ENCODE peak calls at places on chromosomes 16 and 17, in four cellular contexts. P is GM06990, R is tibial artery, A is NCI-H69. Q is an unnamed sample.

GRCh38 chr16:71882505-71883192 is 1.3 kb downstream of the ZNF821 start:
- DNase-seq in P (peak), R (peak), A (peak), Q (peak)

GRCh38 chr16:52549011-52549692 is 2.2 kb upstream of the TOX3 start:
- DNase-seq in P (no peak), R (no peak), A (peak), Q (no peak)

GRCh38 chr16:56547949-56548567 is 16.8 kb upstream of the MT4 start:
- DNase-seq in P (no peak), R (no peak), A (no peak), Q (no peak)

GRCh38 chr16:88967800-88968588 is 9.0 kb downstream of the CBFA2T3 start:
- DNase-seq in P (peak), R (no peak), A (no peak), Q (no peak)

GRCh38 chr17:64081802-64082799 is 47.8 kb downstream of the ERN1 start:
- DNase-seq in P (peak), R (no peak), A (peak), Q (peak)

GRCh38 chr16:12716658-12717057 is 87.0 kb downstream of the CPPED1 start:
- DNase-seq in P (no peak), R (no peak), A (no peak), Q (no peak)

GRCh38 chr16:14301150-14302030 is 230.3 kb downstream of the MRTFB start:
- DNase-seq in P (peak), R (peak), A (peak), Q (peak)

GRCh38 chr16:66460703-66461102 is 33.6 kb downstream of the BEAN1 start:
- DNase-seq in P (no peak), R (no peak), A (no peak), Q (no peak)

GRCh38 chr17:58786586-58787295 is 31.1 kb downstream of the PPM1E start:
- DNase-seq in P (no peak), R (no peak), A (peak), Q (peak)

GRCh38 chr16:83296505-83296904 is 511.3 kb upstream of the HSBP1 start:
- DNase-seq in P (no peak), R (no peak), A (no peak), Q (no peak)

GRCh38 chr17:77863814-77864161 is 94.7 kb upstream of the TNRC6C start:
- DNase-seq in P (no peak), R (peak), A (peak), Q (peak)

GRCh38 chr16:84699712-84700517 is at the start of gene USP10:
- DNase-seq in P (peak), R (peak), A (peak), Q (peak)

GRCh38 chr17:55303701-55304145 is 39.0 kb downstream of the HLF start:
- DNase-seq in P (no peak), R (no peak), A (no peak), Q (no peak)

GRCh38 chr17:43134774-43135453 is 9.8 kb upstream of the BRCA1 start:
- DNase-seq in P (no peak), R (no peak), A (no peak), Q (no peak)

GRCh38 chr16:10088380-10088793 is 93.8 kb downstream of the GRIN2A start:
- DNase-seq in P (no peak), R (peak), A (no peak), Q (no peak)

GRCh38 chr16:85754403-85754802 is 3.5 kb upstream of the C16orf74 start:
- DNase-seq in P (peak), R (no peak), A (peak), Q (no peak)

GRCh38 chr16:24273511-24273910 is 17.4 kb downstream of the CACNG3 start:
- DNase-seq in P (no peak), R (no peak), A (no peak), Q (peak)

GRCh38 chr16:84357191-84357651 is 11.1 kb upstream of the ATP2C2 start:
- DNase-seq in P (no peak), R (no peak), A (no peak), Q (no peak)

GRCh38 chr16:89270666-89271345 is 53.3 kb downstream of the ZNF778 start:
- DNase-seq in P (no peak), R (no peak), A (no peak), Q (no peak)

GRCh38 chr16:50360033-50360778 is 8.6 kb downstream of the BRD7 start:
- DNase-seq in P (no peak), R (no peak), A (no peak), Q (no peak)

GRCh38 chr17:67138392-67138791 is 94.0 kb downstream of the CACNG1 start:
- DNase-seq in P (no peak), R (no peak), A (no peak), Q (no peak)

Q was measured in GM03348.